ENCODE peak calls at places on chromosomes 5 and 9, in ten cellular contexts. One of them, this sample, is unnamed.

GRCh38 chr5:133828727-133829126 is 139.7 kb downstream of the C5orf15 start:
- DNase-seq in lung: no peak
- DNase-seq in stimulated activated CD4-positive, alpha-beta T cell treated with anti-CD3 and anti-CD28 coated beads, Interleukin-4, amount 100 ng/mL, for 4 hours: no peak
- DNase-seq in D341Med: no peak
- DNase-seq in NCI-H1105: no peak
- DNase-seq in Caki2: no peak
- DNase-seq in activated T-cell treated with anti-CD3 and anti-CD28 coated beads for 1 hour: no peak
- DNase-seq in NCI-H1048: no peak
- DNase-seq in ovary: no peak
- DNase-seq in T-helper 9 cell: no peak
- DNase-seq in this sample: no peak

GRCh38 chr9:70255521-70255920 is 3.3 kb upstream of the SMC5 start:
- DNase-seq in NCI-H1048: no peak
- DNase-seq in activated T-cell treated with anti-CD3 and anti-CD28 coated beads for 1 hour: no peak
- DNase-seq in NCI-H1105: no peak
- DNase-seq in Caki2: no peak
- DNase-seq in stimulated activated CD4-positive, alpha-beta T cell treated with anti-CD3 and anti-CD28 coated beads, Interleukin-4, amount 100 ng/mL, for 4 hours: no peak
- DNase-seq in T-helper 9 cell: no peak
- DNase-seq in lung: no peak
- DNase-seq in D341Med: no peak
- DNase-seq in ovary: no peak
- DNase-seq in this sample: no peak

GRCh38 chr5:92332039-92332438 is 948.9 kb upstream of the ARRDC3 start:
- DNase-seq in activated T-cell treated with anti-CD3 and anti-CD28 coated beads for 1 hour: no peak
- DNase-seq in NCI-H1048: no peak
- DNase-seq in T-helper 9 cell: no peak
- DNase-seq in ovary: no peak
- DNase-seq in stimulated activated CD4-positive, alpha-beta T cell treated with anti-CD3 and anti-CD28 coated beads, Interleukin-4, amount 100 ng/mL, for 4 hours: no peak
- DNase-seq in lung: no peak
- DNase-seq in NCI-H1105: no peak
- DNase-seq in Caki2: peak; percentile 16
- DNase-seq in D341Med: no peak
- DNase-seq in this sample: no peak

GRCh38 chr9:124012368-124013262 is 1.0 kb downstream of the LHX2 start:
- DNase-seq in T-helper 9 cell: no peak
- DNase-seq in stimulated activated CD4-positive, alpha-beta T cell treated with anti-CD3 and anti-CD28 coated beads, Interleukin-4, amount 100 ng/mL, for 4 hours: no peak
- DNase-seq in NCI-H1105: no peak
- DNase-seq in Caki2: no peak
- DNase-seq in D341Med: peak; percentile 60
- DNase-seq in activated T-cell treated with anti-CD3 and anti-CD28 coated beads for 1 hour: no peak
- DNase-seq in lung: no peak
- DNase-seq in NCI-H1048: no peak
- DNase-seq in ovary: no peak
- DNase-seq in this sample: no peak

GRCh38 chr9:135126480-135127187 is 39.2 kb downstream of the OLFM1 start:
- DNase-seq in stimulated activated CD4-positive, alpha-beta T cell treated with anti-CD3 and anti-CD28 coated beads, Interleukin-4, amount 100 ng/mL, for 4 hours: no peak
- DNase-seq in D341Med: no peak
- DNase-seq in activated T-cell treated with anti-CD3 and anti-CD28 coated beads for 1 hour: no peak
- DNase-seq in ovary: no peak
- DNase-seq in lung: no peak
- DNase-seq in Caki2: peak; percentile 44
- DNase-seq in NCI-H1105: no peak
- DNase-seq in T-helper 9 cell: no peak
- DNase-seq in NCI-H1048: no peak
- DNase-seq in this sample: no peak

GRCh38 chr5:134328619-134329018 is 38.4 kb downstream of the CDKL3 start:
- DNase-seq in T-helper 9 cell: no peak
- DNase-seq in stimulated activated CD4-positive, alpha-beta T cell treated with anti-CD3 and anti-CD28 coated beads, Interleukin-4, amount 100 ng/mL, for 4 hours: no peak
- DNase-seq in NCI-H1048: no peak
- DNase-seq in activated T-cell treated with anti-CD3 and anti-CD28 coated beads for 1 hour: no peak
- DNase-seq in NCI-H1105: no peak
- DNase-seq in Caki2: peak; percentile 2
- DNase-seq in lung: no peak
- DNase-seq in ovary: no peak
- DNase-seq in D341Med: no peak
- DNase-seq in this sample: no peak

GRCh38 chr9:113564804-113565237 is 101.3 kb downstream of the RGS3 start:
- DNase-seq in T-helper 9 cell: no peak
- DNase-seq in ovary: peak; percentile 64
- DNase-seq in NCI-H1048: no peak
- DNase-seq in activated T-cell treated with anti-CD3 and anti-CD28 coated beads for 1 hour: no peak
- DNase-seq in Caki2: no peak
- DNase-seq in D341Med: peak; percentile 47
- DNase-seq in NCI-H1105: no peak
- DNase-seq in lung: peak; percentile 70
- DNase-seq in stimulated activated CD4-positive, alpha-beta T cell treated with anti-CD3 and anti-CD28 coated beads, Interleukin-4, amount 100 ng/mL, for 4 hours: no peak
- DNase-seq in this sample: no peak

GRCh38 chr5:41778410-41778809 is 91.8 kb downstream of the OXCT1 start:
- DNase-seq in activated T-cell treated with anti-CD3 and anti-CD28 coated beads for 1 hour: no peak
- DNase-seq in NCI-H1105: no peak
- DNase-seq in NCI-H1048: no peak
- DNase-seq in T-helper 9 cell: no peak
- DNase-seq in Caki2: no peak
- DNase-seq in stimulated activated CD4-positive, alpha-beta T cell treated with anti-CD3 and anti-CD28 coated beads, Interleukin-4, amount 100 ng/mL, for 4 hours: no peak
- DNase-seq in D341Med: no peak
- DNase-seq in ovary: no peak
- DNase-seq in lung: no peak
- DNase-seq in this sample: no peak

GRCh38 chr5:91499943-91500531 is 116.9 kb upstream of the ARRDC3 start:
- DNase-seq in stimulated activated CD4-positive, alpha-beta T cell treated with anti-CD3 and anti-CD28 coated beads, Interleukin-4, amount 100 ng/mL, for 4 hours: no peak
- DNase-seq in T-helper 9 cell: no peak
- DNase-seq in NCI-H1105: no peak
- DNase-seq in Caki2: peak; percentile 24
- DNase-seq in D341Med: peak; percentile 27
- DNase-seq in ovary: no peak
- DNase-seq in lung: no peak
- DNase-seq in activated T-cell treated with anti-CD3 and anti-CD28 coated beads for 1 hour: no peak
- DNase-seq in NCI-H1048: peak; percentile 57
- DNase-seq in this sample: peak; percentile 51

GRCh38 chr9:35490910-35491465 is 1.1 kb downstream of the RUSC2 start:
- DNase-seq in T-helper 9 cell: no peak
- DNase-seq in Caki2: peak; percentile 53
- DNase-seq in lung: no peak
- DNase-seq in NCI-H1048: no peak
- DNase-seq in D341Med: no peak
- DNase-seq in ovary: no peak
- DNase-seq in activated T-cell treated with anti-CD3 and anti-CD28 coated beads for 1 hour: no peak
- DNase-seq in stimulated activated CD4-positive, alpha-beta T cell treated with anti-CD3 and anti-CD28 coated beads, Interleukin-4, amount 100 ng/mL, for 4 hours: no peak
- DNase-seq in NCI-H1105: no peak
- DNase-seq in this sample: no peak

GRCh38 chr9:115930472-115930871 is 223.1 kb upstream of the PAPPA start:
- DNase-seq in ovary: no peak
- DNase-seq in T-helper 9 cell: no peak
- DNase-seq in activated T-cell treated with anti-CD3 and anti-CD28 coated beads for 1 hour: no peak
- DNase-seq in D341Med: no peak
- DNase-seq in NCI-H1105: no peak
- DNase-seq in Caki2: no peak
- DNase-seq in lung: no peak
- DNase-seq in stimulated activated CD4-positive, alpha-beta T cell treated with anti-CD3 and anti-CD28 coated beads, Interleukin-4, amount 100 ng/mL, for 4 hours: no peak
- DNase-seq in NCI-H1048: no peak
- DNase-seq in this sample: no peak

GRCh38 chr9:105690742-105691141 is 3.6 kb upstream of the TMEM38B start:
- DNase-seq in ovary: no peak
- DNase-seq in lung: no peak
- DNase-seq in NCI-H1105: no peak
- DNase-seq in Caki2: no peak
- DNase-seq in D341Med: peak; percentile 44
- DNase-seq in activated T-cell treated with anti-CD3 and anti-CD28 coated beads for 1 hour: no peak
- DNase-seq in NCI-H1048: no peak
- DNase-seq in stimulated activated CD4-positive, alpha-beta T cell treated with anti-CD3 and anti-CD28 coated beads, Interleukin-4, amount 100 ng/mL, for 4 hours: no peak
- DNase-seq in T-helper 9 cell: no peak
- DNase-seq in this sample: no peak

GRCh38 chr9:130623466-130623865 is 40.9 kb upstream of the PRDM12 start:
- DNase-seq in lung: no peak
- DNase-seq in D341Med: peak; percentile 43
- DNase-seq in NCI-H1105: no peak
- DNase-seq in NCI-H1048: no peak
- DNase-seq in Caki2: no peak
- DNase-seq in activated T-cell treated with anti-CD3 and anti-CD28 coated beads for 1 hour: no peak
- DNase-seq in ovary: no peak
- DNase-seq in T-helper 9 cell: no peak
- DNase-seq in stimulated activated CD4-positive, alpha-beta T cell treated with anti-CD3 and anti-CD28 coated beads, Interleukin-4, amount 100 ng/mL, for 4 hours: no peak
- DNase-seq in this sample: no peak

GRCh38 chr5:135534609-135535419 is 950 bp downstream of the NEUROG1 start:
- DNase-seq in stimulated activated CD4-positive, alpha-beta T cell treated with anti-CD3 and anti-CD28 coated beads, Interleukin-4, amount 100 ng/mL, for 4 hours: no peak
- DNase-seq in activated T-cell treated with anti-CD3 and anti-CD28 coated beads for 1 hour: no peak
- DNase-seq in T-helper 9 cell: no peak
- DNase-seq in lung: no peak
- DNase-seq in NCI-H1048: no peak
- DNase-seq in NCI-H1105: no peak
- DNase-seq in ovary: no peak
- DNase-seq in Caki2: no peak
- DNase-seq in D341Med: peak; percentile 71
- DNase-seq in this sample: no peak

GRCh38 chr5:97874491-97874890 is 691.4 kb upstream of the RIOK2 start:
- DNase-seq in T-helper 9 cell: no peak
- DNase-seq in NCI-H1048: no peak
- DNase-seq in lung: no peak
- DNase-seq in stimulated activated CD4-positive, alpha-beta T cell treated with anti-CD3 and anti-CD28 coated beads, Interleukin-4, amount 100 ng/mL, for 4 hours: no peak
- DNase-seq in Caki2: no peak
- DNase-seq in ovary: no peak
- DNase-seq in activated T-cell treated with anti-CD3 and anti-CD28 coated beads for 1 hour: no peak
- DNase-seq in NCI-H1105: no peak
- DNase-seq in D341Med: no peak
- DNase-seq in this sample: no peak

GRCh38 chr9:127794001-127794791 is 8.4 kb downstream of the CDK9 start:
- DNase-seq in lung: no peak
- DNase-seq in activated T-cell treated with anti-CD3 and anti-CD28 coated beads for 1 hour: no peak
- DNase-seq in stimulated activated CD4-positive, alpha-beta T cell treated with anti-CD3 and anti-CD28 coated beads, Interleukin-4, amount 100 ng/mL, for 4 hours: no peak
- DNase-seq in T-helper 9 cell: no peak
- DNase-seq in ovary: peak; percentile 46
- DNase-seq in D341Med: no peak
- DNase-seq in NCI-H1048: no peak
- DNase-seq in NCI-H1105: no peak
- DNase-seq in Caki2: no peak
- DNase-seq in this sample: no peak

GRCh38 chr5:64789457-64789856 is 20.7 kb downstream of the CWC27 start:
- DNase-seq in ovary: no peak
- DNase-seq in Caki2: no peak
- DNase-seq in NCI-H1048: no peak
- DNase-seq in lung: no peak
- DNase-seq in NCI-H1105: no peak
- DNase-seq in D341Med: no peak
- DNase-seq in stimulated activated CD4-positive, alpha-beta T cell treated with anti-CD3 and anti-CD28 coated beads, Interleukin-4, amount 100 ng/mL, for 4 hours: no peak
- DNase-seq in T-helper 9 cell: no peak
- DNase-seq in activated T-cell treated with anti-CD3 and anti-CD28 coated beads for 1 hour: no peak
- DNase-seq in this sample: no peak

GRCh38 chr5:142012186-142012785 is 541 bp downstream of the GNPDA1 start:
- DNase-seq in NCI-H1048: no peak
- DNase-seq in D341Med: peak; percentile 52
- DNase-seq in stimulated activated CD4-positive, alpha-beta T cell treated with anti-CD3 and anti-CD28 coated beads, Interleukin-4, amount 100 ng/mL, for 4 hours: peak; percentile 63
- DNase-seq in ovary: peak; percentile 65
- DNase-seq in T-helper 9 cell: peak; percentile 37
- DNase-seq in Caki2: no peak
- DNase-seq in activated T-cell treated with anti-CD3 and anti-CD28 coated beads for 1 hour: peak; percentile 55
- DNase-seq in lung: peak; percentile 49
- DNase-seq in NCI-H1105: no peak
- DNase-seq in this sample: no peak

GRCh38 chr9:115022760-115023434 is 92.5 kb upstream of the TNFSF8 start:
- DNase-seq in NCI-H1048: no peak
- DNase-seq in stimulated activated CD4-positive, alpha-beta T cell treated with anti-CD3 and anti-CD28 coated beads, Interleukin-4, amount 100 ng/mL, for 4 hours: no peak
- DNase-seq in NCI-H1105: no peak
- DNase-seq in activated T-cell treated with anti-CD3 and anti-CD28 coated beads for 1 hour: no peak
- DNase-seq in ovary: no peak
- DNase-seq in T-helper 9 cell: no peak
- DNase-seq in lung: no peak
- DNase-seq in D341Med: no peak
- DNase-seq in Caki2: no peak
- DNase-seq in this sample: no peak

GRCh38 chr9:90546200-90546599 is 96.4 kb downstream of the DIRAS2 start:
- DNase-seq in NCI-H1105: peak; percentile 92
- DNase-seq in NCI-H1048: no peak
- DNase-seq in lung: no peak
- DNase-seq in Caki2: peak; percentile 85
- DNase-seq in D341Med: no peak
- DNase-seq in T-helper 9 cell: no peak
- DNase-seq in activated T-cell treated with anti-CD3 and anti-CD28 coated beads for 1 hour: no peak
- DNase-seq in ovary: no peak
- DNase-seq in stimulated activated CD4-positive, alpha-beta T cell treated with anti-CD3 and anti-CD28 coated beads, Interleukin-4, amount 100 ng/mL, for 4 hours: no peak
- DNase-seq in this sample: no peak

GRCh38 chr5:173902743-173903142 is 14.6 kb downstream of the CPEB4 start:
- DNase-seq in Caki2: no peak
- DNase-seq in NCI-H1105: no peak
- DNase-seq in ovary: no peak
- DNase-seq in stimulated activated CD4-positive, alpha-beta T cell treated with anti-CD3 and anti-CD28 coated beads, Interleukin-4, amount 100 ng/mL, for 4 hours: no peak
- DNase-seq in NCI-H1048: no peak
- DNase-seq in lung: no peak
- DNase-seq in activated T-cell treated with anti-CD3 and anti-CD28 coated beads for 1 hour: no peak
- DNase-seq in D341Med: no peak
- DNase-seq in T-helper 9 cell: no peak
- DNase-seq in this sample: no peak

GRCh38 chr5:125149503-125149902 is 403.1 kb upstream of the ZNF608 start:
- DNase-seq in NCI-H1048: no peak
- DNase-seq in stimulated activated CD4-positive, alpha-beta T cell treated with anti-CD3 and anti-CD28 coated beads, Interleukin-4, amount 100 ng/mL, for 4 hours: no peak
- DNase-seq in ovary: no peak
- DNase-seq in lung: no peak
- DNase-seq in D341Med: no peak
- DNase-seq in T-helper 9 cell: no peak
- DNase-seq in Caki2: no peak
- DNase-seq in NCI-H1105: no peak
- DNase-seq in activated T-cell treated with anti-CD3 and anti-CD28 coated beads for 1 hour: no peak
- DNase-seq in this sample: no peak

GRCh38 chr5:22889714-22890113 is 36.6 kb upstream of the CDH12 start:
- DNase-seq in stimulated activated CD4-positive, alpha-beta T cell treated with anti-CD3 and anti-CD28 coated beads, Interleukin-4, amount 100 ng/mL, for 4 hours: no peak
- DNase-seq in lung: no peak
- DNase-seq in ovary: no peak
- DNase-seq in NCI-H1048: no peak
- DNase-seq in T-helper 9 cell: no peak
- DNase-seq in NCI-H1105: no peak
- DNase-seq in D341Med: no peak
- DNase-seq in activated T-cell treated with anti-CD3 and anti-CD28 coated beads for 1 hour: no peak
- DNase-seq in Caki2: no peak
- DNase-seq in this sample: no peak